ENCODE peak calls at places on chromosome 21, in six cellular contexts. O, S, I, G, J and K are unnamed samples.

GRCh38 chr21:43926196-43926595 is 61.2 kb downstream of the AGPAT3 start:
- DNase-seq in I (no peak), J (no peak), G (no peak), O (no peak), S (no peak), K (peak; percentile 60)

GRCh38 chr21:39518055-39518844 is 66.5 kb downstream of the SH3BGR start:
- DNase-seq in G (peak; percentile 89), I (peak; percentile 83), J (no peak), S (peak; percentile 48), O (peak; percentile 92), K (peak; percentile 90)

GRCh38 chr21:45302082-45303061 is 14.7 kb upstream of the POFUT2 start:
- DNase-seq in S (no peak), I (no peak), G (no peak), J (no peak), O (peak; percentile 46), K (peak; percentile 70)

GRCh38 chr21:33901421-33902288 is 13.9 kb downstream of the ATP5PO start:
- DNase-seq in S (peak; percentile 68), J (no peak), I (peak; percentile 80), G (peak; percentile 91), O (peak; percentile 47), K (peak; percentile 75)

GRCh38 chr21:43865471-43866181 is 603 bp downstream of the AGPAT3 start:
- DNase-seq in O (peak; percentile 91), I (no peak), S (peak; percentile 54), J (no peak), G (no peak), K (peak; percentile 89)

GRCh38 chr21:40254540-40255455 is 387.6 kb downstream of the PCP4 start:
- DNase-seq in J (no peak), G (no peak), S (peak; percentile 27), O (no peak), I (no peak), K (no peak)

GRCh38 chr21:29504751-29505321 is 206.1 kb downstream of the BACH1 start:
- DNase-seq in I (no peak), O (no peak), G (peak; percentile 27), S (no peak), J (no peak), K (no peak)

GRCh38 chr21:39610705-39611104 is 2.0 kb upstream of the B3GALT5 start:
- DNase-seq in I (peak; percentile 83), J (no peak), S (no peak), O (no peak), G (peak; percentile 92), K (peak; percentile 86)

GRCh38 chr21:32868631-32869454 is 97.3 kb upstream of the PAXBP1 start:
- DNase-seq in J (no peak), I (no peak), G (no peak), O (no peak), S (no peak), K (no peak)

GRCh38 chr21:43808367-43808766 is 19.0 kb downstream of the RRP1 start:
- DNase-seq in G (no peak), O (no peak), I (no peak), J (no peak), S (no peak), K (no peak)

GRCh38 chr21:39885119-39885848 is 18.0 kb downstream of the PCP4 start:
- DNase-seq in I (no peak), O (no peak), S (peak; percentile 30), G (no peak), J (no peak), K (peak; percentile 32)

GRCh38 chr21:44300262-44300959 is 558 bp downstream of the PFKL start:
- DNase-seq in G (peak; percentile 42), O (peak; percentile 80), S (peak; percentile 74), I (no peak), J (no peak), K (no peak)

GRCh38 chr21:22575165-22575584 is 1577.0 kb downstream of the NCAM2 start:
- DNase-seq in J (no peak), S (no peak), I (peak; percentile 78), G (peak; percentile 92), O (peak; percentile 48), K (peak; percentile 62)

GRCh38 chr21:38768385-38769071 is 37.2 kb upstream of the ETS2 start:
- DNase-seq in I (no peak), O (no peak), S (no peak), J (no peak), G (no peak), K (no peak)

GRCh38 chr21:44401386-44402160 is 48.2 kb downstream of the TRPM2 start:
- DNase-seq in S (no peak), O (no peak), G (no peak), J (no peak), I (no peak), K (no peak)

GRCh38 chr21:25280061-25280460 is 327.2 kb downstream of the MRPL39 start:
- DNase-seq in G (peak; percentile 62), O (no peak), I (no peak), J (no peak), S (no peak), K (no peak)

GRCh38 chr21:25281134-25281533 is 326.1 kb downstream of the MRPL39 start:
- DNase-seq in J (no peak), I (no peak), G (no peak), O (no peak), S (no peak), K (no peak)

DNA sequence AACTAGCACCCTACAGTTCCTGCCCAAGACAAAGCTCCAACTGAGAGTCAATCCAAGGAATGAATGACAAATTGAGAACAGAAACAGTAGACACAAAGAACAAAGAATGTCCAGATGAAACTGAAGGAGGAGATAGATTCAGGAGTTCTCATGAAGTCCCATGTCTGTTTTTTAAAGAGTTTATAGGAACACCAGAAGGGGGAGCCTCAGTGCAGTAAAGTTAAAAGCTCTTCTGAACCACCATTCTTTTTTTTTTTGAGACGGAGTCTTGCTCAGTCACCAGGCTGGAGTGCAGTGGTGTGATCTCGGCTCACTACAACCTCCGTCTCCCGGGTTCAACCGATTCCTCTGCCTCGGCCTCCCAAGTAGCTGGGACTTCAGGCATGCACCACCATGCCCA is 323.6 kb downstream of the MRPL39 start:
- DNase-seq in O (peak; percentile 59), J (no peak), I (peak; percentile 44), G (peak; percentile 77), S (no peak), K (peak; percentile 1)
- H3K4me3 ChIP-seq in O (no peak overlapping the region), J (no peak overlapping the region), I (no peak overlapping the region), G (no peak overlapping the region), S (no peak overlapping the region), K (no peak overlapping the region)

DNA sequence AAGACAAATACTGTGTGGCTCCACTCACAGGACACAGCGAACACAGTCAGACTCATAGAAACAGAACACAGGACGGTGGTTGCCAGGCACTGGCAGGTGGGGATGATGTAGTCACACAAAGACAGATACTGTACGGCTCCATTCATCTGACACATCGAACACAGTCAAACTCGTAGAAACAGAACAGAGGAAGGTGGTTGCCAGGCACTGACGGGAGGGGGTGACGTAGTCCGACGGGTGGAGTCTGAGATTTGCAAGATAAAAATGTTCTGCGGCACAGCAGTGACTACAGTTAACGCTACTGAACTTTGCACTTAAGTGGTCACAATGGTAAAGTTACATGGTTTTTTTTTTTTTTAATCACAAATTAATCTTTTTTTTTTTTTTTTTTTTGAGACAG is 18.7 kb downstream of the C21orf58 start:
- DNase-seq in G (no peak), J (no peak), I (no peak), O (no peak), S (no peak), K (no peak)
- H3K36me3 ChIP-seq in G (peaks cover 4% of the 10 kb centered on the region), J (peaks cover 54% of the 10 kb centered on the region), I (peaks cover 64% of the 10 kb centered on the region), O (peaks cover 3% of the 10 kb centered on the region), S (no peaks in the 10 kb centered on the region), K (peaks cover 8% of the 10 kb centered on the region)

GRCh38 chr21:26965091-26965566 is 1.8 kb downstream of the ADAMTS5 start:
- DNase-seq in J (no peak), G (no peak), O (no peak), I (no peak), S (no peak), K (peak; percentile 5)

GRCh38 chr21:26965567-26966359 is 1.1 kb downstream of the ADAMTS5 start:
- DNase-seq in I (no peak), O (no peak), J (no peak), G (peak; percentile 90), S (no peak), K (peak; percentile 86)

GRCh38 chr21:26962516-26963305 is 4.2 kb downstream of the ADAMTS5 start:
- DNase-seq in S (no peak), O (no peak), J (no peak), G (no peak), I (no peak), K (no peak)

GRCh38 chr21:26966360-26966977 is 419 bp downstream of the ADAMTS5 start:
- DNase-seq in S (no peak), J (no peak), O (no peak), G (peak; percentile 73), I (no peak), K (no peak)

GRCh38 chr21:26964379-26964778 is 2.5 kb downstream of the ADAMTS5 start:
- DNase-seq in G (peak; percentile 96), I (no peak), J (no peak), S (no peak), O (no peak), K (peak; percentile 21)
- H3K27me3 ChIP-seq in G (no peaks in the 10 kb centered on the region), I (peaks cover 51% of the 10 kb centered on the region), J (peaks cover 63% of the 10 kb centered on the region), S (peaks cover 14% of the 10 kb centered on the region), O (no peaks in the 10 kb centered on the region), K (peaks cover 39% of the 10 kb centered on the region)

GRCh38 chr21:14993072-14993471 is 71.7 kb downstream of the NRIP1 start:
- DNase-seq in O (no peak), I (no peak), J (no peak), G (no peak), S (no peak), K (no peak)
- H3K4me3 ChIP-seq in O (no peak overlapping the region), I (no peak overlapping the region), J (no peak overlapping the region), G (no peak overlapping the region), S (no peak overlapping the region), K (no peak overlapping the region)

GRCh38 chr21:15874610-15875009 is 144.8 kb downstream of the USP25 start:
- DNase-seq in S (no peak), G (no peak), I (no peak), J (no peak), O (no peak), K (no peak)
- H3K36me3 ChIP-seq in S (no peaks in the 10 kb centered on the region), G (no peaks in the 10 kb centered on the region), I (peaks cover 54% of the 10 kb centered on the region), J (peaks cover 91% of the 10 kb centered on the region), O (peaks cover 4% of the 10 kb centered on the region), K (peaks cover 3% of the 10 kb centered on the region)

GRCh38 chr21:36691539-36692124 is 7.3 kb upstream of the SIM2 start:
- DNase-seq in S (no peak), I (no peak), G (peak; percentile 16), O (no peak), J (no peak), K (peak; percentile 49)

GRCh38 chr21:36690637-36691538 is 8.0 kb upstream of the SIM2 start:
- DNase-seq in I (no peak), S (no peak), G (no peak), J (no peak), O (no peak), K (no peak)

GRCh38 chr21:36688324-36688723 is 10.6 kb upstream of the SIM2 start:
- DNase-seq in O (no peak), S (no peak), J (no peak), G (no peak), I (no peak), K (no peak)

GRCh38 chr21:36686955-36687354 is 12.0 kb upstream of the SIM2 start:
- DNase-seq in G (no peak), S (no peak), O (no peak), J (no peak), I (no peak), K (no peak)

GRCh38 chr21:36689324-36689723 is 9.6 kb upstream of the SIM2 start:
- DNase-seq in S (no peak), I (no peak), J (no peak), O (no peak), G (no peak), K (no peak)
- H3K27me3 ChIP-seq in S (peaks cover 65% of the 10 kb centered on the region), I (peaks cover 74% of the 10 kb centered on the region), J (peaks cover 100% of the 10 kb centered on the region), O (peaks cover 35% of the 10 kb centered on the region), G (peaks cover 35% of the 10 kb centered on the region), K (peaks cover 53% of the 10 kb centered on the region)